ENCODE peak calls at places on chromosomes 2 and 18, in seven cellular contexts. M is RWPE1, J is osteocyte, X is AG10803, O is GM20000, Y is cardiac muscle cell, Q is kidney epithelial cell. L is an unnamed sample.

GRCh38 chr2:24919100-24919976 is 699 bp downstream of the ADCY3 start:
- DNase-seq in M (peak), J (no peak), X (peak), O (peak), Y (peak), Q (no peak), L (peak)

GRCh38 chr2:157324331-157324843 is 1.2 kb downstream of the ERMN start:
- DNase-seq in M (no peak), J (no peak), X (no peak), O (no peak), Y (no peak), Q (no peak), L (no peak)

GRCh38 chr18:1191341-1191740 is 286.7 kb downstream of the ADCYAP1 start:
- DNase-seq in M (no peak), J (no peak), X (no peak), O (no peak), Y (no peak), Q (no peak), L (no peak)

GRCh38 chr2:43174368-43175186 is 51.8 kb downstream of the ZFP36L2 start:
- DNase-seq in M (no peak), J (no peak), X (no peak), O (peak), Y (no peak), Q (no peak), L (no peak)

GRCh38 chr18:3014501-3015202 is 1.7 kb upstream of the LPIN2 start:
- DNase-seq in M (no peak), J (no peak), X (no peak), O (no peak), Y (no peak), Q (no peak), L (no peak)

GRCh38 chr18:7926526-7926925 is 359.4 kb downstream of the PTPRM start:
- DNase-seq in M (no peak), J (no peak), X (no peak), O (no peak), Y (peak), Q (peak), L (no peak)

GRCh38 chr2:99067871-99068270 is 73.6 kb upstream of the C2orf15 start:
- DNase-seq in M (no peak), J (no peak), X (no peak), O (no peak), Y (no peak), Q (no peak), L (no peak)

GRCh38 chr2:239724194-239724849 is 300.8 kb downstream of the NDUFA10 start:
- DNase-seq in M (no peak), J (peak), X (no peak), O (no peak), Y (no peak), Q (no peak), L (no peak)

GRCh38 chr2:43944915-43945314 is 50.9 kb downstream of the LRPPRC start:
- DNase-seq in M (no peak), J (no peak), X (no peak), O (no peak), Y (no peak), Q (no peak), L (no peak)

GRCh38 chr2:110713508-110714362 is 18.6 kb upstream of the ACOXL start:
- DNase-seq in M (peak), J (no peak), X (no peak), O (no peak), Y (no peak), Q (peak), L (no peak)

GRCh38 chr2:240560084-240560479 is at the start of gene DUSP28:
- DNase-seq in M (peak), J (peak), X (peak), O (peak), Y (peak), Q (no peak), L (peak)

GRCh38 chr2:118242216-118242615 is 153.9 kb downstream of the INSIG2 start:
- DNase-seq in M (peak), J (no peak), X (peak), O (no peak), Y (no peak), Q (no peak), L (no peak)

GRCh38 chr18:67318651-67319050 is 197.9 kb downstream of the DSEL start:
- DNase-seq in M (no peak), J (no peak), X (peak), O (no peak), Y (no peak), Q (no peak), L (no peak)

GRCh38 chr2:45334241-45334860 is 276.7 kb downstream of the SRBD1 start:
- DNase-seq in M (no peak), J (no peak), X (no peak), O (no peak), Y (no peak), Q (no peak), L (no peak)

DNA sequence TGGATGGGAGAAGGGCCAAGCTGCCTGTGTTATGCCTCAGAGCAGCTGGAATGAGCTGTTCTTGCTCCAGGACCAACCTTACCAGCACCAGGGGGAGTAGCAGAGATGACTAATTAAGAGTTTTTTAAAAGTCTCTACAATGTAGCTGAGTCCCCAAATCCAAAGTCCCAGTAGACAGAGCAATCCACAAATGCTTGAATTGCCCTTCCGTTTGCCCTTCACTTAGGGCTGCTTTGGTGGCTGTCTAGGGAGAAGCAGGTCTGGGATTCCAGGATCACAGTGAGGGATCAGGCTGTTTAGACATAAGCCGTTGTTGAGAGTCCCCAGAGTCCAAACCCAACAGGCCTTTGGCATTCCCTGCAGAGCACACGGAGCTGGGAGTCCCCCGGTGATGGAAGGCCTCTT is 59.4 kb downstream of the RHOB start:
- DNase-seq in M (no peak), J (no peak), X (peak), O (no peak), Y (no peak), Q (no peak), L (no peak)
- TF ChIP-seq CTCF in M (no peak), J (no peak), X (peak), O (no peak), Y (peak), Q (peak), L (no peak)

DNA sequence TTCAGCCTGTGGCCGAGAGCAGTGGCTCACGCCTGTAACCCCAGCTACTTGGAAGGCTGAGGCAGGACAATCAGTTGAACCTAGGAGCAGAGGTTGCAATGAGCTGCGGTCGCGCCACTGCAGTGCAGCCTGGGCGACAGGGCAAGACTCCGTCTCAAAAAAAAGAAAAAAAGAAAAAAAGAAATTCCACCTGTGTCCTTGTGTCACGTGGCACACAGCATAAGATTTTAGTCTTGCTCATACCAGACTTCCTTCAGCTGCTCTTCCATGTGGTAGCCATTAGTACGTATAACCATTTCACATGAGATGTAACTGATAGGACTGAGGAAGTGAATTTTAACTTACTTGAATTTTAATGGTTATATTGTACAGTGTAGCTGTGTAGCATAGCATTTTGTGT is 4.0 kb downstream of the NOP58 start:
- DNase-seq in M (no peak), J (peak), X (peak), O (no peak), Y (no peak), Q (no peak), L (no peak)
- TF ChIP-seq CTCF in M (no peak), J (no peak), X (no peak), O (no peak), Y (no peak), Q (no peak), L (no peak)

DNA sequence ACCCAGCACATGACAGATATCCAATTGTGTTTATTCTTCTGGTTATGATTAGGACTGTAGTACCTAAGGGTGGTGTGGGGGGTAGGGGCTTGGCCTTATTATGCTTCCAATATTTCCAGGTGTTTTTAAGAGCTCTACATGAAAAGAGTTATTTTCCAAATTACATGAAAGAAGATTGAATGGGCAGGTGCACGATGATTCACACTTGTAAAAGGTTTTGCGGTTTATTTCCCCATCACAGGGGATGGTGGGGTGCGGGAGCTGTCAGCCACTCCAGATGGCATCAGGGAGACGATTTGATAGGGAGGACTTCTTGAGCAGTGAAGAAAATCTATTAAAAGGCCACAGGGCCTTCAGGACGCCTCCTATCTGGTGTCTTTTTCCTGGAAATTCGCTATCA is 15.1 kb upstream of the CCBE1 start:
- DNase-seq in M (no peak), J (no peak), X (no peak), O (no peak), Y (no peak), Q (no peak), L (no peak)
- TF ChIP-seq CTCF in M (no peak), J (no peak), X (no peak), O (no peak), Y (no peak), Q (no peak), L (no peak)

DNA sequence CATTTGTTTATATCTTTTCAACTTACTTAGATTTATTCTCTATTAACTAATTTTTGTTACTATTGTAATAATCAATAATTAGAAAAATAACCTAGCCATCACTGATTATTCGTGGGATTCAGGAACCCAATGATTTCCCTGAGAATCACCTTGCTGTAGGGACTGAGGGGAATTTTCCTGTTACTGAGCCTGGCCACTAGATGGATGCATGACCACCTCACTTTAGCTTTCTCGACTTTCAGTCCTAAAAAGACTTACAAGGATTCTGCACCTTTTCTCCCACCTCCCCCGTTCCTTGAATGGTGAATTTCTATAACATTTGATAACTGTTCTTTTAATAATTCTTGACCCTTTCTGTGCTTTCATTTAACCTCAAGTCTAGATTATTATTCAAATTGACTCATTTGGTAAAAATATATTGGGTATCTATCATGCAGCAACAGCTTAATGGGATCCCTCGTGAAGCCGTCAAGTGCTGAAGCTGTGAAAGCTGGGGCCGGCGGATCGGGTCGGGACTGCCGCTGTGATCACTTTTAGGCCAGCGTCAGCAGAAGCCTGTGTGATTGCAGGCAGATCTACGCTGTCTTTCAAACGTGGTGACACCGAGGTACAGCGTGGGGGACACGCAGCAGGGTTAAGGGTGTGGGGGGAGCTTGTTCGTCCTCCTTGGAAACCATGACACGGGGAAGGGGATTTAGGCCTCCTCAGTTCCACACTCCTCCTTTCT is 38.8 kb upstream of the TMEM18 start:
- DNase-seq in M (peak), J (no peak), X (no peak), O (no peak), Y (peak), Q (no peak), L (no peak)
- TF ChIP-seq CTCF in M (peak), J (peak), X (peak), O (no peak), Y (peak), Q (peak), L (peak)

DNA sequence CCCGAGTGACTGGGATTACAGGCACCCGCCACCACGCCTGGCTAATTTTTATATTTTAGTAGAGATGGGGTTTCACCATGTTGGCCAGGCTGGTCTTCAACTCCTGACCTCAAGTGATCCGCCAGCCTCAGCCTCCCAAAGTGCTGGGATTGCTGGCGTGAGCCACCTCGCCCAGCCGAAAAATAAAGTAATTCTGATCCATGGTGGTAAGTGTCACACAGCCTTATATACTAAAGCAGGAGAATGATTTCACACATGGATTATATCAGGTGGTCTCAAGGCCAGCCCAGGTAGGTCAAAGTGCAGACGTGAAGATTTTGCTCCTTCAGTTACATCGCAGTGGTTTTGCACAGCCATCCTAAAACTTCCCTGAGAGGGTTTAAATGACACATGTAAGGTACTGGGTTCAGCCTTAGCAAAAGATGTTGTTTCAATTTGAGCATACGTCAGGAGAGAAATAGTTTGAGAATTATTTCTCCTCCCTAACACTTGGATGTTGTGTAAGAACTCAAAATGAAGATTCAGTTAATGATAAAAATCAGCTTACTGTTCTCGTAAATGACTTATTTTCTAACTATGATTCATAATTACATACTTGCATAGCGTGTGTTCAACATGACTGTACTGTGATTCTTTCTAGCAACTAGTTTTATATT is 93.0 kb upstream of the SLC39A10 start:
- DNase-seq in M (peak), J (no peak), X (peak), O (no peak), Y (no peak), Q (no peak), L (no peak)
- TF ChIP-seq CTCF in M (no peak), J (no peak), X (no peak), O (no peak), Y (no peak), Q (no peak), L (no peak)

GRCh38 chr2:172822585-172822984 is 86.9 kb downstream of the RAPGEF4 start:
- DNase-seq in M (no peak), J (no peak), X (no peak), O (no peak), Y (no peak), Q (no peak), L (no peak)

GRCh38 chr2:172823451-172823850 is 87.8 kb downstream of the RAPGEF4 start:
- DNase-seq in M (no peak), J (no peak), X (no peak), O (no peak), Y (no peak), Q (no peak), L (no peak)

GRCh38 chr2:172829229-172829628 is 93.6 kb downstream of the RAPGEF4 start:
- DNase-seq in M (peak), J (no peak), X (peak), O (no peak), Y (no peak), Q (no peak), L (no peak)

GRCh38 chr2:172830482-172830881 is 94.8 kb downstream of the RAPGEF4 start:
- DNase-seq in M (no peak), J (no peak), X (no peak), O (no peak), Y (no peak), Q (no peak), L (no peak)

GRCh38 chr2:172826522-172826921 is 90.9 kb downstream of the RAPGEF4 start:
- DNase-seq in M (no peak), J (no peak), X (no peak), O (no peak), Y (no peak), Q (no peak), L (no peak)
- TF ChIP-seq CTCF in M (no peak), J (no peak), X (no peak), O (no peak), Y (no peak), Q (no peak), L (no peak)